ENCODE peak calls at places on chromosomes 12 and 14, in ten cellular contexts. E, L, J, Y, Z, N, S, W, V and G are unnamed samples.

GRCh38 chr12:50103767-50104321 is at the start of gene GPD1:
- DNase-seq in E (peak), L (peak), J (peak), Y (peak), Z (no peak), N (no peak), S (peak), W (no peak), V (no peak), G (peak)

GRCh38 chr12:117430246-117430645 is 68.8 kb upstream of the NOS1 start:
- DNase-seq in E (no peak), L (no peak), J (no peak), Y (no peak), Z (no peak), N (no peak), S (no peak), W (no peak), V (no peak), G (no peak)

GRCh38 chr12:48903982-48904411 is 21.3 kb downstream of the FKBP11 start:
- DNase-seq in E (peak), L (peak), J (peak), Y (peak), Z (peak), N (peak), S (peak), W (peak), V (peak), G (peak)

GRCh38 chr14:75494898-75495297 is 27.4 kb upstream of the BATF start:
- DNase-seq in E (no peak), L (no peak), J (no peak), Y (no peak), Z (no peak), N (no peak), S (no peak), W (no peak), V (no peak), G (peak)

GRCh38 chr12:108635201-108635996 is 1.7 kb upstream of the SELPLG start:
- DNase-seq in E (no peak), L (no peak), J (peak), Y (no peak), Z (no peak), N (no peak), S (peak), W (no peak), V (no peak), G (peak)

GRCh38 chr14:89571502-89571901 is 154.5 kb upstream of the FOXN3 start:
- DNase-seq in E (no peak), L (no peak), J (no peak), Y (no peak), Z (no peak), N (no peak), S (no peak), W (no peak), V (no peak), G (no peak)

GRCh38 chr12:121786441-121786825 is 7.1 kb downstream of the RHOF start:
- DNase-seq in E (no peak), L (peak), J (peak), Y (peak), Z (no peak), N (peak), S (peak), W (no peak), V (no peak), G (peak)

GRCh38 chr12:40946612-40947194 is 241.4 kb upstream of the PDZRN4 start:
- DNase-seq in E (no peak), L (peak), J (no peak), Y (peak), Z (no peak), N (no peak), S (no peak), W (no peak), V (peak), G (peak)

GRCh38 chr12:94952325-94952724 is 51.2 kb downstream of the NDUFA12 start:
- DNase-seq in E (no peak), L (peak), J (no peak), Y (peak), Z (no peak), N (no peak), S (no peak), W (no peak), V (no peak), G (no peak)

GRCh38 chr14:71720978-71721624 is 211.1 kb upstream of the RGS6 start:
- DNase-seq in E (peak), L (peak), J (peak), Y (peak), Z (no peak), N (peak), S (peak), W (no peak), V (peak), G (peak)

GRCh38 chr14:26276757-26277156 is 321.1 kb downstream of the NOVA1 start:
- DNase-seq in E (peak), L (no peak), J (peak), Y (no peak), Z (no peak), N (no peak), S (no peak), W (no peak), V (peak), G (no peak)

GRCh38 chr12:64976131-64976530 is 145.0 kb downstream of the WIF1 start:
- DNase-seq in E (no peak), L (no peak), J (peak), Y (no peak), Z (no peak), N (no peak), S (no peak), W (no peak), V (no peak), G (peak)

GRCh38 chr12:93317227-93317626 is 60.5 kb upstream of the NUDT4 start:
- DNase-seq in E (no peak), L (no peak), J (peak), Y (no peak), Z (no peak), N (no peak), S (peak), W (no peak), V (no peak), G (peak)

GRCh38 chr12:110141389-110141788 is 17.2 kb downstream of the IFT81 start:
- DNase-seq in E (no peak), L (peak), J (no peak), Y (peak), Z (no peak), N (no peak), S (no peak), W (no peak), V (no peak), G (no peak)